ENCODE peak calls at places on chromosomes 7 and 10, in seven cellular contexts. W is fibroblast of lung, Z is uterus, S is psoas muscle, F is small intestine, Y is spleen, C is left ventricle myocardium inferior. V is an unnamed sample.

GRCh38 chr7:83248000-83248399 is 85.3 kb upstream of the PCLO start:
- DNase-seq in Y (no peak), W (peak), Z (no peak), F (no peak), C (no peak), S (no peak), V (no peak)

GRCh38 chr7:107394831-107395230 is 75.0 kb upstream of the GPR22 start:
- DNase-seq in Y (no peak), F (no peak), Z (no peak), W (peak), S (no peak), C (no peak), V (no peak)

GRCh38 chr10:106705576-106706526 is 458.7 kb downstream of the SORCS1 start:
- DNase-seq in Y (no peak), C (peak), W (peak), S (no peak), Z (peak), F (peak), V (no peak)

GRCh38 chr7:43591551-43592180 is 8.8 kb downstream of the STK17A start:
- DNase-seq in S (no peak), Y (no peak), F (peak), W (no peak), C (no peak), Z (no peak), V (no peak)

GRCh38 chr10:70198696-70199466 is 28.6 kb upstream of the SAR1A start:
- DNase-seq in S (no peak), F (no peak), C (no peak), W (no peak), Z (no peak), Y (no peak), V (no peak)

GRCh38 chr10:44460499-44460898 is 75.6 kb upstream of the CXCL12 start:
- DNase-seq in W (peak), Z (no peak), Y (no peak), F (no peak), S (no peak), C (no peak), V (no peak)

GRCh38 chr10:17227367-17228080 is 517 bp upstream of the VIM start:
- DNase-seq in S (no peak), Z (no peak), Y (no peak), W (peak), C (no peak), F (peak), V (no peak)

GRCh38 chr10:32680803-32681557 is 235.0 kb downstream of the CCDC7 start:
- DNase-seq in Y (no peak), Z (no peak), W (no peak), S (no peak), C (no peak), F (no peak), V (no peak)

GRCh38 chr10:113957013-113957412 is 86.7 kb upstream of the ADRB1 start:
- DNase-seq in Y (no peak), F (no peak), S (no peak), Z (no peak), C (no peak), W (peak), V (no peak)

GRCh38 chr10:31242902-31243301 is 76.1 kb upstream of the ZEB1 start:
- DNase-seq in F (no peak), W (peak), S (peak), C (no peak), Y (peak), Z (no peak), V (peak)

GRCh38 chr10:88131561-88132139 is 268.2 kb downstream of the PTEN start:
- DNase-seq in Z (peak), C (peak), F (peak), W (no peak), Y (no peak), S (peak), V (peak)

GRCh38 chr10:116877391-116877790 is 28.1 kb downstream of the ENO4 start:
- DNase-seq in S (no peak), Z (no peak), Y (no peak), C (no peak), W (no peak), F (no peak), V (no peak)

GRCh38 chr7:124062171-124062570 is 29.3 kb upstream of the TMEM229A start:
- DNase-seq in C (no peak), S (no peak), Z (no peak), W (no peak), Y (no peak), F (no peak), V (no peak)

GRCh38 chr10:71621783-71622526 is 97.6 kb downstream of the C10orf105 start:
- DNase-seq in S (peak), Y (no peak), C (no peak), Z (peak), W (peak), F (peak), V (no peak)

GRCh38 chr7:111529507-111530355 is 32.6 kb downstream of the IMMP2L start:
- DNase-seq in W (peak), F (no peak), Y (no peak), Z (no peak), C (no peak), S (no peak), V (no peak)

GRCh38 chr7:128410092-128410665 is 397 bp upstream of the IMPDH1 start:
- DNase-seq in Z (no peak), W (peak), Y (peak), S (peak), C (peak), F (no peak), V (peak)

GRCh38 chr7:2724453-2725177 is 36.6 kb downstream of the AMZ1 start:
- DNase-seq in C (no peak), S (peak), Z (peak), F (no peak), W (no peak), Y (peak), V (peak)

GRCh38 chr7:84781838-84782237 is 405.0 kb downstream of the SEMA3D start:
- DNase-seq in C (no peak), S (no peak), F (no peak), Y (no peak), W (no peak), Z (no peak), V (no peak)

GRCh38 chr10:132184816-132185593 is 1.7 kb upstream of the DPYSL4 start:
- DNase-seq in W (no peak), Y (peak), C (no peak), F (no peak), S (no peak), Z (no peak), V (no peak)

GRCh38 chr7:110827287-110827855 is 263.6 kb upstream of the LRRN3 start:
- DNase-seq in Y (no peak), C (no peak), F (no peak), Z (no peak), S (no peak), W (no peak), V (no peak)

GRCh38 chr10:102344067-102344466 is 51.4 kb upstream of the NFKB2 start:
- DNase-seq in F (no peak), S (no peak), Z (no peak), W (no peak), Y (no peak), C (no peak), V (no peak)

GRCh38 chr10:121681982-121682687 is 83.9 kb upstream of the FGFR2 start:
- DNase-seq in F (no peak), Y (no peak), S (no peak), C (no peak), W (no peak), Z (peak), V (no peak)

GRCh38 chr7:139572704-139573395 is 49.4 kb downstream of the CLEC2L start:
- DNase-seq in C (no peak), Y (peak), F (no peak), S (no peak), W (no peak), Z (peak), V (peak)

GRCh38 chr7:139871276-139871675 is 42.2 kb downstream of the TBXAS1 start:
- DNase-seq in C (no peak), Z (no peak), S (no peak), W (peak), Y (no peak), F (no peak), V (no peak)

GRCh38 chr10:70162892-70163201 is 7.5 kb downstream of the SAR1A start:
- DNase-seq in F (peak), C (no peak), S (no peak), Y (no peak), Z (no peak), W (no peak), V (no peak)

GRCh38 chr10:108385963-108386362 is 1221.5 kb upstream of the SORCS1 start:
- DNase-seq in F (no peak), Y (no peak), Z (no peak), W (no peak), C (no peak), S (no peak), V (no peak)

GRCh38 chr7:27992092-27992491 is 188.5 kb downstream of the JAZF1 start:
- DNase-seq in W (peak), Z (no peak), Y (no peak), C (no peak), F (no peak), S (no peak), V (no peak)

GRCh38 chr7:132381742-132382472 is 194.4 kb downstream of the PLXNA4 start:
- DNase-seq in S (no peak), F (peak), Y (peak), Z (no peak), W (no peak), C (no peak), V (no peak)

GRCh38 chr7:105978035-105978434 is 15.0 kb downstream of the CDHR3 start:
- DNase-seq in F (no peak), W (no peak), C (peak), Y (no peak), Z (no peak), S (no peak), V (no peak)

GRCh38 chr7:9945882-9946281 is 1027.8 kb upstream of the PHF14 start:
- DNase-seq in C (no peak), W (peak), S (no peak), F (no peak), Z (no peak), Y (no peak), V (no peak)

GRCh38 chr7:127608446-127608845 is 9.5 kb downstream of the PAX4 start:
- DNase-seq in Z (no peak), C (no peak), F (no peak), W (no peak), Y (no peak), S (no peak), V (no peak)

GRCh38 chr10:72416661-72417060 is 61.9 kb upstream of the DNAJB12 start:
- DNase-seq in C (no peak), Z (no peak), F (no peak), W (no peak), S (no peak), Y (no peak), V (no peak)

GRCh38 chr10:14405076-14406065 is 74.6 kb upstream of the FRMD4A start:
- DNase-seq in Z (no peak), C (no peak), Y (no peak), W (peak), S (no peak), F (no peak), V (no peak)

GRCh38 chr10:118874171-118874570 is 119.4 kb upstream of the CACUL1 start:
- DNase-seq in C (no peak), F (no peak), Z (no peak), Y (no peak), S (no peak), W (no peak), V (no peak)

GRCh38 chr10:118873080-118873737 is 118.4 kb upstream of the CACUL1 start:
- DNase-seq in S (no peak), C (no peak), Z (no peak), Y (no peak), W (peak), F (no peak), V (no peak)

GRCh38 chr10:118875087-118875486 is 120.3 kb upstream of the CACUL1 start:
- DNase-seq in S (no peak), F (no peak), C (no peak), Z (no peak), Y (no peak), W (no peak), V (no peak)

GRCh38 chr10:118871244-118871865 is 116.6 kb upstream of the CACUL1 start:
- DNase-seq in F (no peak), C (no peak), Z (no peak), W (no peak), Y (no peak), S (no peak), V (no peak)

DNA sequence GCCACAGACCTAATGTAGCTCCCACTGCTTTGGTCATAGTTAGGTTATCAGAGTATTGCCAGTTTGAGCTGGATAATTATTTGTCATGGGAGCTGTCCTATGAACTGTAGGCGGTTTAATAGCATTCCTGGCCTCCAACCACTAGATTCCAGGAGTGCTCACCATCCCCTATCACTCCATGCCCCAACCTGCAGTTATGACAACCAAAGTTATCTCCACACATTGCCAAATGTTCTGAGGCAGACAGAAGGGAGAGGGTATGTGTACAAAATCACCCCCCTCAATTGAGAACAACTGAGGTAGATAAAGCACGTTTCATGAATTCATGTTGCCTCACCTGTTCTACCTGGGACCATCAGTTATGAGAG is 119.0 kb upstream of the CACUL1 start:
- DNase-seq in W (no peak), F (no peak), C (no peak), Z (no peak), Y (no peak), S (no peak), V (no peak)
- H3K27ac ChIP-seq in W (no peak), F (no peak), C (no peak), Z (no peak), Y (no peak), S (no peak), V (no peak)

DNA sequence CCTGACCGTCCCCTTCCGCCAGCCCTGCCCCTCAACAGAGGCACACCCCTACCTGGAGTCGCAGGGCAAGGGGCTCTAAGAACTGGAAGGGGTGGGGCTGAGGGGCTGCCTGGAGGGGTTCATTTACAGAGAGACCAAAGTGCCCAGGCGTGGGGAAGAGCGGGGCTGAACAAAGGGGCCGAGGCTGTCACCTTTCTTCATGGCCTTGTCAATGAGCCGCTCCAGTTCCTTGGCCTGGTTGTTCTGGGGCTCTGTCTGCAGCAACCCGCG is 2.3 kb upstream of the CLDN15 start:
- DNase-seq in W (no peak), F (peak), S (no peak), Z (no peak), Y (no peak), C (no peak), V (no peak)
- H3K4me3 ChIP-seq in W (no peak), F (no peak), S (no peak), Z (no peak), Y (no peak), C (no peak), V (no peak)

DNA sequence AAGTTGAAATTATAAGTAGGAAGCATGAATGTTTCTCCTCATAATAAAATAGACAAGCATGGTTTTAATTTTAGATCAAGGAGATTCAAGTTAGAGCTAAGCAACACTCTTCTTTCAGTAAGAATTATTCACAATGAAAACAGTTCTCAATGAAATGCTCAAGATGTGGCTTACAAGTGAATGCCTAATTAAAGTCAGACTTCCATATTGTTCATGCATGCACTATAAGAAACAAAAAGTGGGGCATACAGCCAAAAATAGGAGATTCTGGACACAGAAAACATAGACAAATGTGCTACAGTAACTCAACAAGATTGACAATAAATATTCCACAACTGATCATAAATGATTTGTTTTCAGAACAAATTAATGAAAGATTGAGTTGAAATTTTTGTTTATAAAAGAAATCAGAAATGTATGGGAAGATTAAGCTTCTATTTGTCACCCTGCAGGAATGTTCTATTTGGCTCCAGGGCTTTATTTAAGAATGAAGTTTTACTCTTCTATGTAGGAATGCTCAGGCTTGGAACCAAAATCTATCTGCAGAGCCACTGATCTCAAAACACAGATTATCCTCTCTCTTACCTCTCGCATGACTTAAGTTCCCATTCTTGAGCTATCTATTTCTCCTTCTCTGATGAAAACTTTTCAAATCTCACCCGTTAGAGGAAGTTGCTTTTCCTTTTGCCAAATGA is 89.0 kb upstream of the PIP4K2A start:
- DNase-seq in Z (no peak), Y (no peak), C (no peak), W (peak), S (no peak), F (no peak), V (no peak)
- H3K27ac ChIP-seq in Z (no peak), Y (no peak), C (no peak), W (no peak), S (no peak), F (no peak), V (no peak)

GRCh38 chr7:32068411-32068905 is 1.7 kb downstream of the PDE1C start:
- DNase-seq in F (no peak), C (no peak), S (no peak), Y (no peak), W (no peak), Z (no peak), V (no peak)
- H3K4me3 ChIP-seq in F (no peak), C (peak), S (no peak), Y (no peak), W (no peak), Z (no peak), V (no peak)

DNA sequence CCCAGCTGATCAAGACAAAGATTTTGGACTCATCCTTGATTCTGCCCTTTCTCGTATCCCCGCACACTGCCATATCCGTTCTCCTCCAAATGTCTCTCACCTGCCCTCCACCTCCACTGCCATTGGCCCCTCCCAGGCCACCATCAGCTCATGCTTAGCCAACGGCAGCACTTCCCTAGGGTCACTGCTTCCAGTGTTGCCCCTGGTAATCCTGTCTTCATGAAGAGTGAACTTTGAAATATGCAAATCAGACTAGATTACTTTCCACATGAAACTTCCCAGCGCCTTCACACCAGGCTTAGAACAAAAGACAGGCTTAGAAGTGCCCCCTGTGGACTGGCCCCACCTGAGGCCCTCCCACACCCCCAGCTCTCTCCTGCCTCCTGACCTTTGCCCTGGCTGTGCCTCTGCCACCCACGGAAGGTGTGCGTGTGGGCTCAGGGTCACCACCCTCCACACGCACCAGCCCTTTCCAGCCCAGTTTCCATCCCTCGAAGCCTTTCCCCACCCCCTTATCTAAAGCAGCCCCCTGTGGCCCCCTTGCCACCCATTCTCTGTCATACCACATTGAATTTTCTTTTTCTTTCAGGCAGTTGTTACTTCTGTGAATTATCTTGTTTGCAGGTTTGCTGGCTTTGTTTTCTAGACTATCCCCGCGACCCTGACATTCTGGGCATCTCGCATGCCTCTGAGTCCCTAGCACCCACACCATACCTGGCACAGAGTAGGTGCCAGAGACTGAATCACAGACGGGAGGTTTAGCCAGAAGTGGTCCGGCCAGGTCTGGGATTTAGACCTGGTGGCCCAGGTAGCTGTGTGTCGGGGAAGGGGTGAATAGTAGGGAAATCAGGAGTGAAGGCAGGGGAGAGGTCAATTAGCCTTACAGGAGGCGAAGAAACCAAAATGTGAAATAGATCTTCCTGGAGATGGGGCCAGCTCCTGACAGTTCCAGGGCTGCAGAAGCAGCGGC is 26.8 kb upstream of the C10orf53 start:
- DNase-seq in S (no peak), W (no peak), C (no peak), Z (no peak), Y (no peak), F (peak), V (no peak)
- H3K27ac ChIP-seq in S (no peak), W (no peak), C (no peak), Z (no peak), Y (no peak), F (no peak), V (no peak)

GRCh38 chr7:1395211-1396070 is 63.8 kb downstream of the MICALL2 start:
- DNase-seq in W (no peak), F (no peak), S (no peak), Z (no peak), C (no peak), Y (no peak), V (no peak)
- H3K4me3 ChIP-seq in W (no peak), F (no peak), S (no peak), Z (no peak), C (no peak), Y (no peak), V (no peak)

GRCh38 chr10:95451568-95452524 is 109.3 kb downstream of the SORBS1 start:
- DNase-seq in F (no peak), W (no peak), C (no peak), Z (no peak), S (no peak), Y (no peak), V (no peak)

GRCh38 chr10:95451150-95451549 is 110.0 kb downstream of the SORBS1 start:
- DNase-seq in C (no peak), F (no peak), W (no peak), S (no peak), Y (no peak), Z (no peak), V (no peak)

GRCh38 chr10:95454356-95454755 is 106.8 kb downstream of the SORBS1 start:
- DNase-seq in Z (no peak), Y (no peak), F (no peak), W (no peak), S (no peak), C (no peak), V (no peak)

GRCh38 chr10:95447733-95448132 is 113.4 kb downstream of the SORBS1 start:
- DNase-seq in C (no peak), F (no peak), S (no peak), W (peak), Z (no peak), Y (no peak), V (no peak)

DNA sequence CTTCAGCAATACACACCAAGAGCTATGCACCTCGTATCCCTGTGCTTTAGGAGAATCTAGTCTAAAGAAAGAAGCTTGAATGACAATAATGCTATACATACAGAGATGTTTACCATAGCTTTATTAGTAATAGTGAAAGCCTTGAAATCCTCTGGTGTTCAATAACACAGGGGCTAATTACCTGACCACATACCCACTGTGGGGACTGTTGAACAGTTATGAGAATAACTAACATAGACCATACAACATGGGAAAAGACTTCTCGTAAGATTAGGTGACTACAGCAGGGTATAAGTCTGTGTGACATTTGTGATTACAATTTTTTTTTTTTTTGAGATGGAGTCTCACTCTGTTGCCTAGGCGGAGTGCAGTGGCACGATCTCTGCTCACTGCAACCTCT is 111.0 kb downstream of the SORBS1 start:
- DNase-seq in C (no peak), F (no peak), Z (no peak), W (no peak), Y (no peak), S (no peak), V (no peak)
- H3K27ac ChIP-seq in C (peak), F (no peak), Z (peak), W (no peak), Y (no peak), S (peak), V (peak)

V was measured in aorta.